ENCODE peak calls at places on chromosomes 4 and X, in ten cellular contexts. One of them, this sample, is unnamed.
A peak's percentile ranks its signal among the peaks of the same experiment; 100 is the strongest.

GRCh38 chr4:132809298-132810032 is 339.6 kb upstream of the PCDH10 start:
- DNase-seq in CD8-positive, alpha-beta T cell: no peak
- DNase-seq in WERI-Rb-1: peak; percentile 27
- DNase-seq in astrocyte: no peak
- DNase-seq in hepatocyte: no peak
- DNase-seq in heart left ventricle: no peak
- DNase-seq in A549: no peak
- DNase-seq in body of pancreas: no peak
- DNase-seq in endodermal cell: peak; percentile 84
- DNase-seq in uterus: no peak
- DNase-seq in this sample: no peak

GRCh38 chr4:152679414-152680281 is at the start of gene TMEM154:
- DNase-seq in CD8-positive, alpha-beta T cell: peak; percentile 71
- DNase-seq in WERI-Rb-1: no peak
- DNase-seq in astrocyte: peak; percentile 81
- DNase-seq in hepatocyte: peak; percentile 74
- DNase-seq in heart left ventricle: peak; percentile 59
- DNase-seq in A549: peak; percentile 1
- DNase-seq in body of pancreas: peak; percentile 55
- DNase-seq in endodermal cell: peak; percentile 92
- DNase-seq in uterus: peak; percentile 18
- DNase-seq in this sample: peak; percentile 60

GRCh38 chrX:138986866-138987265 is 275.3 kb upstream of the FGF13 start:
- DNase-seq in CD8-positive, alpha-beta T cell: no peak
- DNase-seq in WERI-Rb-1: no peak
- DNase-seq in astrocyte: peak; percentile 47
- DNase-seq in hepatocyte: no peak
- DNase-seq in heart left ventricle: no peak
- DNase-seq in A549: no peak
- DNase-seq in body of pancreas: no peak
- DNase-seq in endodermal cell: no peak
- DNase-seq in uterus: no peak
- DNase-seq in this sample: no peak

GRCh38 chr4:189062047-189062820 is 878.4 kb upstream of the FRG1 start:
- DNase-seq in CD8-positive, alpha-beta T cell: no peak
- DNase-seq in WERI-Rb-1: no peak
- DNase-seq in astrocyte: no peak
- DNase-seq in hepatocyte: no peak
- DNase-seq in heart left ventricle: no peak
- DNase-seq in A549: no peak
- DNase-seq in body of pancreas: no peak
- DNase-seq in endodermal cell: peak; percentile 58
- DNase-seq in uterus: no peak
- DNase-seq in this sample: no peak

GRCh38 chr4:14178421-14178820 is 550.9 kb upstream of the BOD1L1 start:
- DNase-seq in CD8-positive, alpha-beta T cell: no peak
- DNase-seq in WERI-Rb-1: no peak
- DNase-seq in astrocyte: peak; percentile 14
- DNase-seq in hepatocyte: peak; percentile 10
- DNase-seq in heart left ventricle: no peak
- DNase-seq in A549: peak; percentile 17
- DNase-seq in body of pancreas: no peak
- DNase-seq in endodermal cell: no peak
- DNase-seq in uterus: no peak
- DNase-seq in this sample: no peak

GRCh38 chr4:3452376-3452775 is 10.6 kb downstream of the HGFAC start:
- DNase-seq in CD8-positive, alpha-beta T cell: no peak
- DNase-seq in WERI-Rb-1: peak; percentile 63
- DNase-seq in astrocyte: no peak
- DNase-seq in hepatocyte: no peak
- DNase-seq in heart left ventricle: no peak
- DNase-seq in A549: peak; percentile 39
- DNase-seq in body of pancreas: peak; percentile 52
- DNase-seq in endodermal cell: peak; percentile 81
- DNase-seq in uterus: no peak
- DNase-seq in this sample: no peak

GRCh38 chr4:101563126-101563525 is 215.8 kb upstream of the PPP3CA start:
- DNase-seq in CD8-positive, alpha-beta T cell: no peak
- DNase-seq in WERI-Rb-1: no peak
- DNase-seq in astrocyte: no peak
- DNase-seq in hepatocyte: no peak
- DNase-seq in heart left ventricle: no peak
- DNase-seq in A549: no peak
- DNase-seq in body of pancreas: no peak
- DNase-seq in endodermal cell: no peak
- DNase-seq in uterus: no peak
- DNase-seq in this sample: no peak

GRCh38 chrX:131778269-131779218 is 234.7 kb downstream of the OR13H1 start:
- DNase-seq in CD8-positive, alpha-beta T cell: no peak
- DNase-seq in WERI-Rb-1: peak; percentile 70
- DNase-seq in astrocyte: peak; percentile 40
- DNase-seq in hepatocyte: no peak
- DNase-seq in heart left ventricle: peak; percentile 73
- DNase-seq in A549: peak; percentile 81
- DNase-seq in body of pancreas: peak; percentile 86
- DNase-seq in endodermal cell: no peak
- DNase-seq in uterus: peak; percentile 77
- DNase-seq in this sample: no peak

GRCh38 chr4:164012396-164013027 is 518.0 kb downstream of the TMA16 start:
- DNase-seq in CD8-positive, alpha-beta T cell: peak; percentile 32
- DNase-seq in WERI-Rb-1: peak; percentile 77
- DNase-seq in astrocyte: peak; percentile 20
- DNase-seq in hepatocyte: peak; percentile 59
- DNase-seq in heart left ventricle: no peak
- DNase-seq in A549: peak; percentile 10
- DNase-seq in body of pancreas: no peak
- DNase-seq in endodermal cell: peak; percentile 86
- DNase-seq in uterus: no peak
- DNase-seq in this sample: no peak

GRCh38 chrX:74232859-74233258 is 71.1 kb upstream of the ZCCHC13 start:
- DNase-seq in CD8-positive, alpha-beta T cell: no peak
- DNase-seq in WERI-Rb-1: no peak
- DNase-seq in astrocyte: peak; percentile 35
- DNase-seq in hepatocyte: no peak
- DNase-seq in heart left ventricle: no peak
- DNase-seq in A549: peak; percentile 43
- DNase-seq in body of pancreas: no peak
- DNase-seq in endodermal cell: no peak
- DNase-seq in uterus: no peak
- DNase-seq in this sample: no peak

GRCh38 chrX:150844016-150844415 is 54.5 kb downstream of the CD99L2 start:
- DNase-seq in CD8-positive, alpha-beta T cell: no peak
- DNase-seq in WERI-Rb-1: no peak
- DNase-seq in astrocyte: peak; percentile 22
- DNase-seq in hepatocyte: no peak
- DNase-seq in heart left ventricle: no peak
- DNase-seq in A549: peak; percentile 29
- DNase-seq in body of pancreas: no peak
- DNase-seq in endodermal cell: no peak
- DNase-seq in uterus: no peak
- DNase-seq in this sample: no peak

GRCh38 chrX:17007134-17007768 is 60.8 kb downstream of the REPS2 start:
- DNase-seq in CD8-positive, alpha-beta T cell: no peak
- DNase-seq in WERI-Rb-1: peak; percentile 62
- DNase-seq in astrocyte: no peak
- DNase-seq in hepatocyte: no peak
- DNase-seq in heart left ventricle: no peak
- DNase-seq in A549: peak; percentile 13
- DNase-seq in body of pancreas: peak; percentile 28
- DNase-seq in endodermal cell: peak; percentile 68
- DNase-seq in uterus: peak; percentile 39
- DNase-seq in this sample: no peak

GRCh38 chrX:41086627-41086932 is 1.3 kb downstream of the USP9X start:
- DNase-seq in CD8-positive, alpha-beta T cell: no peak
- DNase-seq in WERI-Rb-1: no peak
- DNase-seq in astrocyte: no peak
- DNase-seq in hepatocyte: no peak
- DNase-seq in heart left ventricle: no peak
- DNase-seq in A549: no peak
- DNase-seq in body of pancreas: peak; percentile 70
- DNase-seq in endodermal cell: no peak
- DNase-seq in uterus: no peak
- DNase-seq in this sample: no peak

GRCh38 chr4:137609693-137610450 is 77.6 kb upstream of the PCDH18 start:
- DNase-seq in CD8-positive, alpha-beta T cell: no peak
- DNase-seq in WERI-Rb-1: no peak
- DNase-seq in astrocyte: peak; percentile 29
- DNase-seq in hepatocyte: peak; percentile 46
- DNase-seq in heart left ventricle: no peak
- DNase-seq in A549: no peak
- DNase-seq in body of pancreas: no peak
- DNase-seq in endodermal cell: no peak
- DNase-seq in uterus: no peak
- DNase-seq in this sample: no peak

GRCh38 chr4:40425799-40426574 is 90.9 kb downstream of the CHRNA9 start:
- DNase-seq in CD8-positive, alpha-beta T cell: no peak
- DNase-seq in WERI-Rb-1: no peak
- DNase-seq in astrocyte: no peak
- DNase-seq in hepatocyte: no peak
- DNase-seq in heart left ventricle: no peak
- DNase-seq in A549: no peak
- DNase-seq in body of pancreas: no peak
- DNase-seq in endodermal cell: no peak
- DNase-seq in uterus: no peak
- DNase-seq in this sample: no peak

GRCh38 chr4:93719552-93719951 is 109.0 kb upstream of the ATOH1 start:
- DNase-seq in CD8-positive, alpha-beta T cell: no peak
- DNase-seq in WERI-Rb-1: no peak
- DNase-seq in astrocyte: no peak
- DNase-seq in hepatocyte: no peak
- DNase-seq in heart left ventricle: no peak
- DNase-seq in A549: no peak
- DNase-seq in body of pancreas: no peak
- DNase-seq in endodermal cell: no peak
- DNase-seq in uterus: no peak
- DNase-seq in this sample: no peak

GRCh38 chrX:110509778-110510510 is 151.3 kb downstream of the RTL9 start:
- DNase-seq in CD8-positive, alpha-beta T cell: no peak
- DNase-seq in WERI-Rb-1: no peak
- DNase-seq in astrocyte: peak; percentile 14
- DNase-seq in hepatocyte: no peak
- DNase-seq in heart left ventricle: no peak
- DNase-seq in A549: no peak
- DNase-seq in body of pancreas: no peak
- DNase-seq in endodermal cell: peak; percentile 55
- DNase-seq in uterus: no peak
- DNase-seq in this sample: no peak

GRCh38 chrX:3679669-3680068 is 33.8 kb downstream of the PRKX start:
- DNase-seq in CD8-positive, alpha-beta T cell: no peak
- DNase-seq in WERI-Rb-1: no peak
- DNase-seq in astrocyte: no peak
- DNase-seq in hepatocyte: no peak
- DNase-seq in heart left ventricle: no peak
- DNase-seq in A549: no peak
- DNase-seq in body of pancreas: no peak
- DNase-seq in endodermal cell: no peak
- DNase-seq in uterus: no peak
- DNase-seq in this sample: no peak

GRCh38 chrX:55813150-55813549 is 95.6 kb downstream of the RRAGB start:
- DNase-seq in CD8-positive, alpha-beta T cell: no peak
- DNase-seq in WERI-Rb-1: no peak
- DNase-seq in astrocyte: no peak
- DNase-seq in hepatocyte: no peak
- DNase-seq in heart left ventricle: no peak
- DNase-seq in A549: no peak
- DNase-seq in body of pancreas: no peak
- DNase-seq in endodermal cell: peak; percentile 39
- DNase-seq in uterus: no peak
- DNase-seq in this sample: no peak

GRCh38 chr4:82578935-82579334 is 17.1 kb upstream of the TMEM150C start:
- DNase-seq in CD8-positive, alpha-beta T cell: no peak
- DNase-seq in WERI-Rb-1: peak; percentile 45
- DNase-seq in astrocyte: no peak
- DNase-seq in hepatocyte: no peak
- DNase-seq in heart left ventricle: no peak
- DNase-seq in A549: peak; percentile 30
- DNase-seq in body of pancreas: no peak
- DNase-seq in endodermal cell: peak; percentile 76
- DNase-seq in uterus: no peak
- DNase-seq in this sample: no peak
- TF ChIP-seq CTCF in CD8-positive, alpha-beta T cell: no peak
- TF ChIP-seq CTCF in WERI-Rb-1: peak; percentile 49
- TF ChIP-seq CTCF in astrocyte: no peak
- TF ChIP-seq CTCF in hepatocyte: no peak
- TF ChIP-seq CTCF in heart left ventricle: no peak
- TF ChIP-seq CTCF in A549: no peak
- TF ChIP-seq CTCF in body of pancreas: no peak
- TF ChIP-seq CTCF in endodermal cell: peak; percentile 76
- TF ChIP-seq CTCF in uterus: no peak
- TF ChIP-seq CTCF in this sample: no peak

DNA sequence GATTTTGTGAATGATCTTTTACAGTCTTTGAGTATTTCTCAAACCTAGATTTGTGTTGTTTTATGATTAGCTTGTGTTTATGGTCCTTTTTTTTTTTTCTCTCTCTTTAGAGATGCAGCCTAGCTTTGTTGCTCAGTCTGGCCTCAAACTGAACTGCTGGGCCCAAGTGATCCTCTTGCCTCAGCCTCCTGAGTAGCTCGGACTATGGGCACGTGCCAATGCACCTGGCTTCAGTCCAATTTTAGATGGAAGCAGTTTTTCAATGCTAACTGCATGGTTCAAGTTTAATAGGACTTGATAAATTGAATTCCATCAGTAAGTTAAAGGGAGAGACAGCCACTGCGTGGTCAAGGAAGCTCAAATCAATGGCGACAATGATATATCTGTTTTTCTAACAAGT is 3.8 kb upstream of the FGG start:
- DNase-seq in CD8-positive, alpha-beta T cell: no peak
- DNase-seq in WERI-Rb-1: no peak
- DNase-seq in astrocyte: no peak
- DNase-seq in hepatocyte: no peak
- DNase-seq in heart left ventricle: no peak
- DNase-seq in A549: no peak
- DNase-seq in body of pancreas: no peak
- DNase-seq in endodermal cell: no peak
- DNase-seq in uterus: no peak
- DNase-seq in this sample: no peak
- H3K27ac ChIP-seq in CD8-positive, alpha-beta T cell: no peak overlapping the region
- H3K27ac ChIP-seq in WERI-Rb-1: no peak overlapping the region
- H3K27ac ChIP-seq in astrocyte: no peak overlapping the region
- H3K27ac ChIP-seq in hepatocyte: peak overlapping the region; percentile 10
- H3K27ac ChIP-seq in heart left ventricle: no peak overlapping the region
- H3K27ac ChIP-seq in A549: peak overlapping the region; percentile 17
- H3K27ac ChIP-seq in body of pancreas: no peak overlapping the region
- H3K27ac ChIP-seq in endodermal cell: no peak overlapping the region
- H3K27ac ChIP-seq in uterus: no peak overlapping the region
- H3K27ac ChIP-seq in this sample: no peak overlapping the region

GRCh38 chrX:66098162-66098561 is 58.3 kb upstream of the VSIG4 start:
- DNase-seq in CD8-positive, alpha-beta T cell: no peak
- DNase-seq in WERI-Rb-1: no peak
- DNase-seq in astrocyte: no peak
- DNase-seq in hepatocyte: no peak
- DNase-seq in heart left ventricle: no peak
- DNase-seq in A549: no peak
- DNase-seq in body of pancreas: no peak
- DNase-seq in endodermal cell: no peak
- DNase-seq in uterus: no peak
- DNase-seq in this sample: no peak
- H3K9me3 ChIP-seq in CD8-positive, alpha-beta T cell: no peaks in the 10 kb centered on the region
- H3K9me3 ChIP-seq in WERI-Rb-1: peaks cover 7% of the 10 kb centered on the region
- H3K9me3 ChIP-seq in astrocyte: no peaks in the 10 kb centered on the region
- H3K9me3 ChIP-seq in hepatocyte: no peaks in the 10 kb centered on the region
- H3K9me3 ChIP-seq in heart left ventricle: no peaks in the 10 kb centered on the region
- H3K9me3 ChIP-seq in A549: no peaks in the 10 kb centered on the region
- H3K9me3 ChIP-seq in body of pancreas: no peaks in the 10 kb centered on the region
- H3K9me3 ChIP-seq in endodermal cell: no peaks in the 10 kb centered on the region
- H3K9me3 ChIP-seq in uterus: no peaks in the 10 kb centered on the region
- H3K9me3 ChIP-seq in this sample: peaks cover 9% of the 10 kb centered on the region

GRCh38 chrX:154840856-154841255 is 6.4 kb upstream of the SMIM9 start:
- DNase-seq in CD8-positive, alpha-beta T cell: no peak
- DNase-seq in WERI-Rb-1: no peak
- DNase-seq in astrocyte: peak; percentile 26
- DNase-seq in hepatocyte: peak; percentile 23
- DNase-seq in heart left ventricle: no peak
- DNase-seq in A549: peak; percentile 54
- DNase-seq in body of pancreas: peak; percentile 13
- DNase-seq in endodermal cell: no peak
- DNase-seq in uterus: no peak
- DNase-seq in this sample: no peak
- TF ChIP-seq CTCF in CD8-positive, alpha-beta T cell: peak; percentile 58
- TF ChIP-seq CTCF in WERI-Rb-1: peak; percentile 34
- TF ChIP-seq CTCF in astrocyte: peak; percentile 36
- TF ChIP-seq CTCF in hepatocyte: peak; percentile 44
- TF ChIP-seq CTCF in heart left ventricle: peak; percentile 40
- TF ChIP-seq CTCF in A549: peak; percentile 58
- TF ChIP-seq CTCF in body of pancreas: peak; percentile 59
- TF ChIP-seq CTCF in endodermal cell: peak; percentile 68
- TF ChIP-seq CTCF in uterus: peak; percentile 31
- TF ChIP-seq CTCF in this sample: peak; percentile 53